ENCODE peak calls at places on chromosomes 3 and 15, in nine cellular contexts. One of them, this sample, is unnamed.

GRCh38 chr3:139173372-139174108 is 128.8 kb upstream of the PRR23C start:
- DNase-seq in neural crest cell: no peak
- DNase-seq in HFF-Myc: peak
- DNase-seq in NCI-H226: no peak
- DNase-seq in mucosa of descending colon: no peak
- DNase-seq in KG1: no peak
- DNase-seq in T-cell: no peak
- DNase-seq in activated CD4-positive, alpha-beta T cell treated with anti-CD3 and anti-CD28 coated beads, Interleukin-2, amount 10 ng/mL, durations not matched to agents 7 days and 5 days: no peak
- DNase-seq in Kasumi-1: no peak
- DNase-seq in this sample: no peak

GRCh38 chr3:134423153-134423552 is 48.9 kb upstream of the AMOTL2 start:
- DNase-seq in HFF-Myc: peak
- DNase-seq in KG1: no peak
- DNase-seq in Kasumi-1: no peak
- DNase-seq in activated CD4-positive, alpha-beta T cell treated with anti-CD3 and anti-CD28 coated beads, Interleukin-2, amount 10 ng/mL, durations not matched to agents 7 days and 5 days: no peak
- DNase-seq in neural crest cell: no peak
- DNase-seq in T-cell: no peak
- DNase-seq in NCI-H226: no peak
- DNase-seq in mucosa of descending colon: no peak
- DNase-seq in this sample: peak

GRCh38 chr15:41860049-41860828 is 21.6 kb downstream of the PLA2G4B start:
- DNase-seq in activated CD4-positive, alpha-beta T cell treated with anti-CD3 and anti-CD28 coated beads, Interleukin-2, amount 10 ng/mL, durations not matched to agents 7 days and 5 days: no peak
- DNase-seq in KG1: no peak
- DNase-seq in HFF-Myc: no peak
- DNase-seq in mucosa of descending colon: no peak
- DNase-seq in Kasumi-1: no peak
- DNase-seq in NCI-H226: no peak
- DNase-seq in neural crest cell: peak
- DNase-seq in T-cell: no peak
- DNase-seq in this sample: no peak

GRCh38 chr3:100425321-100425720 is 24.0 kb downstream of the LNP1 start:
- DNase-seq in Kasumi-1: no peak
- DNase-seq in T-cell: no peak
- DNase-seq in activated CD4-positive, alpha-beta T cell treated with anti-CD3 and anti-CD28 coated beads, Interleukin-2, amount 10 ng/mL, durations not matched to agents 7 days and 5 days: no peak
- DNase-seq in NCI-H226: peak
- DNase-seq in neural crest cell: no peak
- DNase-seq in HFF-Myc: no peak
- DNase-seq in KG1: no peak
- DNase-seq in mucosa of descending colon: no peak
- DNase-seq in this sample: no peak

GRCh38 chr3:156161172-156161571 is 40.8 kb downstream of the KCNAB1 start:
- DNase-seq in NCI-H226: no peak
- DNase-seq in T-cell: peak
- DNase-seq in activated CD4-positive, alpha-beta T cell treated with anti-CD3 and anti-CD28 coated beads, Interleukin-2, amount 10 ng/mL, durations not matched to agents 7 days and 5 days: no peak
- DNase-seq in HFF-Myc: no peak
- DNase-seq in neural crest cell: no peak
- DNase-seq in KG1: no peak
- DNase-seq in mucosa of descending colon: no peak
- DNase-seq in Kasumi-1: no peak
- DNase-seq in this sample: no peak

GRCh38 chr3:100913870-100914654 is 79.2 kb downstream of the ABI3BP start:
- DNase-seq in neural crest cell: no peak
- DNase-seq in mucosa of descending colon: peak
- DNase-seq in KG1: no peak
- DNase-seq in NCI-H226: no peak
- DNase-seq in T-cell: no peak
- DNase-seq in activated CD4-positive, alpha-beta T cell treated with anti-CD3 and anti-CD28 coated beads, Interleukin-2, amount 10 ng/mL, durations not matched to agents 7 days and 5 days: no peak
- DNase-seq in Kasumi-1: no peak
- DNase-seq in HFF-Myc: no peak
- DNase-seq in this sample: no peak

GRCh38 chr3:69748503-69748902 is 9.2 kb downstream of the MITF start:
- DNase-seq in mucosa of descending colon: no peak
- DNase-seq in activated CD4-positive, alpha-beta T cell treated with anti-CD3 and anti-CD28 coated beads, Interleukin-2, amount 10 ng/mL, durations not matched to agents 7 days and 5 days: no peak
- DNase-seq in KG1: no peak
- DNase-seq in neural crest cell: no peak
- DNase-seq in T-cell: no peak
- DNase-seq in NCI-H226: no peak
- DNase-seq in HFF-Myc: no peak
- DNase-seq in Kasumi-1: no peak
- DNase-seq in this sample: no peak

GRCh38 chr15:88995449-88995848 is 82.3 kb upstream of the MFGE8 start:
- DNase-seq in KG1: no peak
- DNase-seq in mucosa of descending colon: no peak
- DNase-seq in T-cell: no peak
- DNase-seq in activated CD4-positive, alpha-beta T cell treated with anti-CD3 and anti-CD28 coated beads, Interleukin-2, amount 10 ng/mL, durations not matched to agents 7 days and 5 days: no peak
- DNase-seq in neural crest cell: no peak
- DNase-seq in Kasumi-1: no peak
- DNase-seq in HFF-Myc: no peak
- DNase-seq in NCI-H226: peak
- DNase-seq in this sample: no peak

GRCh38 chr3:45595364-45596154 is 1.0 kb downstream of the LIMD1 start:
- DNase-seq in activated CD4-positive, alpha-beta T cell treated with anti-CD3 and anti-CD28 coated beads, Interleukin-2, amount 10 ng/mL, durations not matched to agents 7 days and 5 days: no peak
- DNase-seq in T-cell: no peak
- DNase-seq in mucosa of descending colon: peak
- DNase-seq in NCI-H226: no peak
- DNase-seq in KG1: no peak
- DNase-seq in HFF-Myc: no peak
- DNase-seq in neural crest cell: no peak
- DNase-seq in Kasumi-1: no peak
- DNase-seq in this sample: no peak

GRCh38 chr15:29747837-29748417 is 74.3 kb downstream of the TJP1 start:
- DNase-seq in activated CD4-positive, alpha-beta T cell treated with anti-CD3 and anti-CD28 coated beads, Interleukin-2, amount 10 ng/mL, durations not matched to agents 7 days and 5 days: no peak
- DNase-seq in T-cell: no peak
- DNase-seq in mucosa of descending colon: no peak
- DNase-seq in KG1: no peak
- DNase-seq in Kasumi-1: no peak
- DNase-seq in NCI-H226: no peak
- DNase-seq in HFF-Myc: no peak
- DNase-seq in neural crest cell: no peak
- DNase-seq in this sample: no peak

GRCh38 chr3:14413381-14414071 is 11.1 kb downstream of the SLC6A6 start:
- DNase-seq in mucosa of descending colon: no peak
- DNase-seq in NCI-H226: no peak
- DNase-seq in activated CD4-positive, alpha-beta T cell treated with anti-CD3 and anti-CD28 coated beads, Interleukin-2, amount 10 ng/mL, durations not matched to agents 7 days and 5 days: no peak
- DNase-seq in HFF-Myc: no peak
- DNase-seq in Kasumi-1: no peak
- DNase-seq in T-cell: no peak
- DNase-seq in neural crest cell: no peak
- DNase-seq in KG1: no peak
- DNase-seq in this sample: no peak

GRCh38 chr3:44031387-44032380 is 210.0 kb upstream of the TOPAZ1 start:
- DNase-seq in neural crest cell: no peak
- DNase-seq in HFF-Myc: no peak
- DNase-seq in KG1: no peak
- DNase-seq in activated CD4-positive, alpha-beta T cell treated with anti-CD3 and anti-CD28 coated beads, Interleukin-2, amount 10 ng/mL, durations not matched to agents 7 days and 5 days: no peak
- DNase-seq in Kasumi-1: no peak
- DNase-seq in T-cell: no peak
- DNase-seq in mucosa of descending colon: no peak
- DNase-seq in NCI-H226: no peak
- DNase-seq in this sample: no peak

This sample was measured in DND-41.